ENCODE peak calls at places on chromosomes 4 and X, in eight cellular contexts. D is foreskin fibroblast, W is heart left ventricle, R is cardiac muscle cell, Y is fibroblast of lung, I is endothelial cell, G is GM13977, B is thoracic aorta. J is an unnamed sample.

GRCh38 chr4:98939446-98939845 is 10.5 kb upstream of the EIF4E start:
- DNase-seq in D (no peak), W (no peak), R (no peak), Y (no peak), I (no peak), G (no peak), B (no peak), J (no peak)

GRCh38 chrX:119763175-119763574 is 4.8 kb downstream of the SOWAHD start:
- DNase-seq in D (peak; percentile 33), W (no peak), R (peak; percentile 85), Y (peak; percentile 48), I (no peak), G (no peak), B (no peak), J (no peak)

GRCh38 chr4:12260453-12260852 is 831.8 kb upstream of the HS3ST1 start:
- DNase-seq in D (no peak), W (no peak), R (no peak), Y (no peak), I (no peak), G (no peak), B (no peak), J (no peak)

GRCh38 chrX:49199906-49200771 is at the start of gene SYP:
- DNase-seq in D (peak; percentile 83), W (peak; percentile 90), R (peak; percentile 91), Y (peak; percentile 81), I (peak; percentile 88), G (peak; percentile 94), B (peak; percentile 57), J (peak; percentile 92)

GRCh38 chr4:112002301-112002700 is 143.0 kb upstream of the FAM241A start:
- DNase-seq in D (no peak), W (no peak), R (no peak), Y (no peak), I (no peak), G (no peak), B (no peak), J (no peak)

GRCh38 chr4:104907074-104907649 is 239.5 kb upstream of the TET2 start:
- DNase-seq in D (no peak), W (no peak), R (no peak), Y (no peak), I (no peak), G (no peak), B (no peak), J (no peak)

GRCh38 chrX:49725923-49726904 is 30.4 kb upstream of the PAGE1 start:
- DNase-seq in D (no peak), W (no peak), R (no peak), Y (no peak), I (no peak), G (no peak), B (no peak), J (no peak)

GRCh38 chr4:10036926-10037325 is 15.6 kb upstream of the SLC2A9 start:
- DNase-seq in D (no peak), W (no peak), R (no peak), Y (no peak), I (no peak), G (no peak), B (no peak), J (no peak)

GRCh38 chr4:136636155-136636554 is 896.1 kb downstream of the PCDH18 start:
- DNase-seq in D (no peak), W (no peak), R (no peak), Y (no peak), I (no peak), G (no peak), B (no peak), J (no peak)

GRCh38 chr4:136634121-136634520 is 898.2 kb downstream of the PCDH18 start:
- DNase-seq in D (no peak), W (no peak), R (no peak), Y (no peak), I (no peak), G (no peak), B (no peak), J (no peak)

GRCh38 chr4:136637071-136637777 is 895.1 kb downstream of the PCDH18 start:
- DNase-seq in D (no peak), W (no peak), R (peak; percentile 20), Y (peak; percentile 18), I (peak; percentile 39), G (peak; percentile 13), B (no peak), J (peak; percentile 50)
- TF ChIP-seq CTCF in D (peak; percentile 28), W (no peak), R (peak; percentile 52), Y (peak; percentile 38), I (peak; percentile 64), G (peak; percentile 64), B (no peak), J (peak; percentile 47)

DNA sequence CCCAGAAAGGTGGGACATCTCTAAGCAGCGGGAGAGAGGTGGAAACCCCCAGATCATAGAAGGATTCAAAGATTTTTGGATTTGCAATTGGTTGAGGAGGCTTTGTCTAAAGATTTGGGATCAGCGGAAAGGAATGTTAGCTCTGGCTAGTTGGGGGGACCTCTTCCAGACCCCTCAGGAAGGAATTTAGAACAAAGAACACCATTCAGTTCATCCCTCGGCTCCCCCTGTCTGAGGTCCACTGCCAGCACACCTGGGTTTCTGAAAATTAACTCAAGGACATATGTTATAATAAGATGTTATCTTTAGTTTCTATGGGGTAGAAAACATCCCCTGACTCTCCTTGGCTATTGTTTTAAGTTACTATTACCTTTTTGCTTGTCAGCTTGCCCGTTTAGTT is 163.6 kb downstream of the CEP135 start:
- DNase-seq in D (no peak), W (no peak), R (no peak), Y (no peak), I (no peak), G (no peak), B (no peak), J (no peak)
- TF ChIP-seq CTCF in D (no peak), W (no peak), R (no peak), Y (no peak), I (peak; percentile 12), G (no peak), B (no peak), J (no peak)

DNA sequence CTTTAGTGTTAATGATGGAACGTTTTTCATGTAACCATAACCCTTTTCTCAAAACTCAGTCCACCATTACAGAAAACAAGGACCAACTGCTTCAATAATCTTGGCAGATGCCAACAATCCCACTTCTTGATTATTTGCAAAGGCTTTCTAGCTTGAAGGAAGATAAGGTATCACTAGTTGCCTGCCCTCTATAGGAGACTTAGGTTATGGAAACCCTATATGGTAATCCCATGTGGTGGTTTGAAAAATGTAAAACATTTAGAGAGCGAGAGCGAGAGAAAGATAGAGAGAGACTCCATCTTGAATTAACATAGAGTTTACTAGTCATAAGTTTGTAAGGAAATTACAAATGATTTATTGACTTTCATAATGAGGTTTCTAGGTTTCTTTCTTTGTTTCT is 1627.5 kb upstream of the TENM3 start:
- DNase-seq in D (no peak), W (no peak), R (no peak), Y (no peak), I (no peak), G (no peak), B (no peak), J (no peak)
- TF ChIP-seq CTCF in D (no peak), W (no peak), R (no peak), Y (no peak), I (peak; percentile 15), G (no peak), B (no peak), J (peak; percentile 25)

GRCh38 chr4:86791126-86791525 is 58.1 kb downstream of the SLC10A6 start:
- DNase-seq in D (no peak), W (no peak), R (no peak), Y (no peak), I (peak; percentile 8), G (no peak), B (no peak), J (no peak)
- TF ChIP-seq CTCF in D (no peak), W (no peak), R (no peak), Y (no peak), I (no peak), G (no peak), B (no peak), J (no peak)

GRCh38 chr4:48421101-48421500 is 62.0 kb upstream of the SLC10A4 start:
- DNase-seq in D (no peak), W (no peak), R (no peak), Y (no peak), I (no peak), G (no peak), B (no peak), J (no peak)
- TF ChIP-seq CTCF in D (no peak), W (no peak), R (no peak), Y (no peak), I (no peak), G (no peak), B (no peak), J (no peak)

GRCh38 chrX:39453847-39454645 is 643.7 kb downstream of the BCOR start:
- DNase-seq in D (no peak), W (no peak), R (no peak), Y (no peak), I (no peak), G (no peak), B (no peak), J (no peak)
- TF ChIP-seq CTCF in D (no peak), W (no peak), R (no peak), Y (no peak), I (no peak), G (no peak), B (no peak), J (no peak)